ENCODE peak calls at places on chromosomes 4 and X, in eight cellular contexts. One of them, this sample, is unnamed.

GRCh38 chrX:41603591-41603990 is 85.2 kb upstream of the GPR34 start:
- DNase-seq in MCF 10A: no peak
- DNase-seq in astrocyte of the cerebellum: no peak
- DNase-seq in endothelial cell: no peak
- DNase-seq in Calu3: no peak
- DNase-seq in neural crest cell: no peak
- DNase-seq in pancreas: no peak
- DNase-seq in foreskin fibroblast: no peak
- DNase-seq in this sample: no peak

GRCh38 chr4:26687728-26688127 is 103.8 kb downstream of the TBC1D19 start:
- DNase-seq in MCF 10A: peak
- DNase-seq in astrocyte of the cerebellum: peak
- DNase-seq in endothelial cell: no peak
- DNase-seq in Calu3: no peak
- DNase-seq in neural crest cell: no peak
- DNase-seq in pancreas: no peak
- DNase-seq in foreskin fibroblast: peak
- DNase-seq in this sample: peak

GRCh38 chr4:15182600-15183222 is 180.4 kb downstream of the CPEB2 start:
- DNase-seq in MCF 10A: peak
- DNase-seq in astrocyte of the cerebellum: no peak
- DNase-seq in endothelial cell: no peak
- DNase-seq in Calu3: no peak
- DNase-seq in neural crest cell: no peak
- DNase-seq in pancreas: no peak
- DNase-seq in foreskin fibroblast: no peak
- DNase-seq in this sample: no peak

GRCh38 chrX:133297284-133297683 is 79.1 kb upstream of the TFDP3 start:
- DNase-seq in MCF 10A: peak
- DNase-seq in astrocyte of the cerebellum: peak
- DNase-seq in endothelial cell: no peak
- DNase-seq in Calu3: no peak
- DNase-seq in neural crest cell: no peak
- DNase-seq in pancreas: no peak
- DNase-seq in foreskin fibroblast: peak
- DNase-seq in this sample: peak

GRCh38 chr4:14111730-14112171 is 484.2 kb upstream of the BOD1L1 start:
- DNase-seq in MCF 10A: peak
- DNase-seq in astrocyte of the cerebellum: peak
- DNase-seq in endothelial cell: no peak
- DNase-seq in Calu3: no peak
- DNase-seq in neural crest cell: no peak
- DNase-seq in pancreas: no peak
- DNase-seq in foreskin fibroblast: peak
- DNase-seq in this sample: no peak

GRCh38 chrX:39582091-39582490 is 515.7 kb downstream of the BCOR start:
- DNase-seq in MCF 10A: peak
- DNase-seq in astrocyte of the cerebellum: no peak
- DNase-seq in endothelial cell: no peak
- DNase-seq in Calu3: peak
- DNase-seq in neural crest cell: no peak
- DNase-seq in pancreas: no peak
- DNase-seq in foreskin fibroblast: no peak
- DNase-seq in this sample: peak

GRCh38 chr4:90842960-90843359 is 715.8 kb downstream of the CCSER1 start:
- DNase-seq in MCF 10A: peak
- DNase-seq in astrocyte of the cerebellum: no peak
- DNase-seq in endothelial cell: no peak
- DNase-seq in Calu3: no peak
- DNase-seq in neural crest cell: no peak
- DNase-seq in pancreas: no peak
- DNase-seq in foreskin fibroblast: no peak
- DNase-seq in this sample: peak

GRCh38 chr4:37476256-37476655 is 209.9 kb downstream of the RELL1 start:
- DNase-seq in MCF 10A: no peak
- DNase-seq in astrocyte of the cerebellum: no peak
- DNase-seq in endothelial cell: no peak
- DNase-seq in Calu3: no peak
- DNase-seq in neural crest cell: no peak
- DNase-seq in pancreas: no peak
- DNase-seq in foreskin fibroblast: no peak
- DNase-seq in this sample: no peak

GRCh38 chrX:6169407-6169806 is 59.3 kb downstream of the NLGN4X start:
- DNase-seq in MCF 10A: no peak
- DNase-seq in astrocyte of the cerebellum: peak
- DNase-seq in endothelial cell: no peak
- DNase-seq in Calu3: no peak
- DNase-seq in neural crest cell: no peak
- DNase-seq in pancreas: no peak
- DNase-seq in foreskin fibroblast: no peak
- DNase-seq in this sample: no peak

GRCh38 chr4:95124906-95125504 is 367.2 kb downstream of the BMPR1B start:
- DNase-seq in MCF 10A: peak
- DNase-seq in astrocyte of the cerebellum: peak
- DNase-seq in endothelial cell: peak
- DNase-seq in Calu3: peak
- DNase-seq in neural crest cell: peak
- DNase-seq in pancreas: no peak
- DNase-seq in foreskin fibroblast: peak
- DNase-seq in this sample: no peak

GRCh38 chrX:112368371-112368770 is 285.8 kb upstream of the TRPC5 start:
- DNase-seq in MCF 10A: peak
- DNase-seq in astrocyte of the cerebellum: no peak
- DNase-seq in endothelial cell: peak
- DNase-seq in Calu3: no peak
- DNase-seq in neural crest cell: no peak
- DNase-seq in pancreas: no peak
- DNase-seq in foreskin fibroblast: no peak
- DNase-seq in this sample: no peak

GRCh38 chr4:4455199-4455865 is 68.4 kb downstream of the NSG1 start:
- DNase-seq in MCF 10A: no peak
- DNase-seq in astrocyte of the cerebellum: no peak
- DNase-seq in endothelial cell: no peak
- DNase-seq in Calu3: no peak
- DNase-seq in neural crest cell: no peak
- DNase-seq in pancreas: no peak
- DNase-seq in foreskin fibroblast: no peak
- DNase-seq in this sample: no peak

GRCh38 chr4:71229477-71230257 is 109.2 kb upstream of the SLC4A4 start:
- DNase-seq in MCF 10A: peak
- DNase-seq in astrocyte of the cerebellum: peak
- DNase-seq in endothelial cell: peak
- DNase-seq in Calu3: peak
- DNase-seq in neural crest cell: peak
- DNase-seq in pancreas: no peak
- DNase-seq in foreskin fibroblast: peak
- DNase-seq in this sample: no peak

GRCh38 chr4:40288547-40288946 is 46.6 kb upstream of the CHRNA9 start:
- DNase-seq in MCF 10A: no peak
- DNase-seq in astrocyte of the cerebellum: no peak
- DNase-seq in endothelial cell: no peak
- DNase-seq in Calu3: no peak
- DNase-seq in neural crest cell: no peak
- DNase-seq in pancreas: no peak
- DNase-seq in foreskin fibroblast: no peak
- DNase-seq in this sample: no peak

GRCh38 chr4:162684371-162684700 is 482.4 kb downstream of the NAF1 start:
- DNase-seq in MCF 10A: no peak
- DNase-seq in astrocyte of the cerebellum: no peak
- DNase-seq in endothelial cell: no peak
- DNase-seq in Calu3: peak
- DNase-seq in neural crest cell: no peak
- DNase-seq in pancreas: no peak
- DNase-seq in foreskin fibroblast: no peak
- DNase-seq in this sample: no peak

DNA sequence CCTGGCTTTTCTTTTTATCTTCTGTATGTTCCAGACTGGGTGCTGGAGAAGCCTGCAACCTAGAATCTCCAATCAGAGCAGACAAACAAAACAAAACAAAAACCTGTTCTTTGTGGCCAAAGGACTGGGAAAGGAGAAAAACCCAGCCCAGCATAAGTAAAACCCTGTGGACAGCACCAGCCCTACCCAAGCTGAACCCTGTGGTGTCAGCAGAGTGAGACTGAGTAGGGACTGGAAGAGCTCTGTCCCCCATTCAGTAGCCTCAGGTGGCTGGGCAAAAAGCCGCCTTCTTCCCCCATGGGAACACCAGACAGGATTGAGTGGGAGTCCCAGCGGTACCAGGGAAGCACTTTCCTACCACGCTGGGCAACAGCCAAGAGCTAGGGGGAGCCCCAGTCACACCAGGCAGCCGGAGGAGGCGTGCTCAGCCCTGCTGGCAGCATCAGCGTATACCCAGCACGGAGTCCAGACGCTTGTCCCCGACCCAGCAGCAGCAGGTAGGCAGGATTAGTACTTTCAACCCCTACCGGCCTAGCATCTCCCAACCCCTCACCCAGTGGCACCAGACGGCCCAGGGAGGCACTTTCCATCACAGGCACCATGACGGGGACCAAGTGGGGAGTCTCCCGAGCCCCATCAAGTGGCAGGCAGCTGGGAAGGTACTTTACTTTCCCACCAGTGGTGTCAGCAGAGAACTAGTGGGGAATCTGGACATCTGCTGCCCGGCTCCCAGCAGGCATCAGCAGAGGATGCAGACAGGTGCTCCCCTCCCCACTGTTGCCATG is 8.6 kb upstream of the JADE3 start:
- DNase-seq in MCF 10A: peak
- DNase-seq in astrocyte of the cerebellum: peak
- DNase-seq in endothelial cell: peak
- DNase-seq in Calu3: peak
- DNase-seq in neural crest cell: peak
- DNase-seq in pancreas: peak
- DNase-seq in foreskin fibroblast: peak
- DNase-seq in this sample: no peak
- TF ChIP-seq CTCF in MCF 10A: peak
- TF ChIP-seq CTCF in astrocyte of the cerebellum: peak
- TF ChIP-seq CTCF in endothelial cell: no peak
- TF ChIP-seq CTCF in Calu3: peak
- TF ChIP-seq CTCF in neural crest cell: peak
- TF ChIP-seq CTCF in pancreas: peak
- TF ChIP-seq CTCF in foreskin fibroblast: peak
- TF ChIP-seq CTCF in this sample: peak

DNA sequence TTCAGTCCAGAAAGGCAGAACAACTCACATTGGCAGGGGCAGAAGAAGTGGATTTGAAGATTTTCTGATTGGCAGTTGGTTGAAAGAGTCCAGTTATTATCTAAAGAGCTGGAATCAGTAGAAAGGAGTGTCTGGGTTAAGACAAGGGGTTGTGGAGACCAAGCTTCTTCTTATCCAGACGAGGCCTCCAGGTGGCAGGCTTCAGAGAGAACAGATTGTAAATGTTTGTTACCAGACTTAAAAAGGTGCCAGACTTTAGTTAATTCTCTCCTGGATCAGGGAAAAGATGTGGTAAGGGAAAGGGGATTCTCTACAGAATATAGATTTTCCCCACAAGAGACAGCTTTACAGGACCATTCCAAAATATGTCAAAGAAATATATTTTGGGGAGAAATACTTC is 36.7 kb upstream of the TLR3 start:
- DNase-seq in MCF 10A: no peak
- DNase-seq in astrocyte of the cerebellum: no peak
- DNase-seq in endothelial cell: no peak
- DNase-seq in Calu3: no peak
- DNase-seq in neural crest cell: no peak
- DNase-seq in pancreas: no peak
- DNase-seq in foreskin fibroblast: no peak
- DNase-seq in this sample: no peak
- TF ChIP-seq CTCF in MCF 10A: no peak
- TF ChIP-seq CTCF in astrocyte of the cerebellum: peak
- TF ChIP-seq CTCF in endothelial cell: no peak
- TF ChIP-seq CTCF in Calu3: no peak
- TF ChIP-seq CTCF in neural crest cell: peak
- TF ChIP-seq CTCF in pancreas: no peak
- TF ChIP-seq CTCF in foreskin fibroblast: no peak
- TF ChIP-seq CTCF in this sample: peak

DNA sequence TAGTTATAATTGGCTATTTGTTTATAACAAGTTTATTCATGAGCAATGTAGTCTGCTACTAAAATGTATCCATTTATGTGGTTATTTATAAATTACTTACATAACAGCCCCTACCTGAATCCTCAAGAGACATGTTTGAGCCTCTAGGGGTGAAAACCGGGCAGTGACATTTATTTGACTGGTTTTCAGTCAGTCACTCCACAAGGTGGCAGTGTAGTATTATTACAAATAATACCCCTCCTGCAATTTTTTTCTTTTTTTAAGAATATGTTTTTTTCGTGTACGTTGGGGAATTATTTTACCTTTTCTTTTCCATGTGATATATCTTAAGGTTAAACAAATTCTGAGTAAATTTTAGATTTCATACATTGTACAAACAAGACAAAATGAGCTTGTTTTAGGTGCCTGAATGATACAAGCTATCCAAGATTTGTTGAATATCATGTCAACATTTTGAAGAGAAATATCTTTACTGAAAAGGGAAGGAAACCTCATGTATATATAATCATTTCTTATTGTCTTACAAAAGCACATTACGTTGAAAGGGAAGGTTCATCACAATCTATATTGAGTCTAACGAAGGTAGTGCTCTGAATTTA is 598.7 kb upstream of the TECRL start:
- DNase-seq in MCF 10A: peak
- DNase-seq in astrocyte of the cerebellum: peak
- DNase-seq in endothelial cell: peak
- DNase-seq in Calu3: peak
- DNase-seq in neural crest cell: peak
- DNase-seq in pancreas: no peak
- DNase-seq in foreskin fibroblast: no peak
- DNase-seq in this sample: peak
- TF ChIP-seq CTCF in MCF 10A: peak
- TF ChIP-seq CTCF in astrocyte of the cerebellum: peak
- TF ChIP-seq CTCF in endothelial cell: peak
- TF ChIP-seq CTCF in Calu3: peak
- TF ChIP-seq CTCF in neural crest cell: peak
- TF ChIP-seq CTCF in pancreas: peak
- TF ChIP-seq CTCF in foreskin fibroblast: peak
- TF ChIP-seq CTCF in this sample: peak

DNA sequence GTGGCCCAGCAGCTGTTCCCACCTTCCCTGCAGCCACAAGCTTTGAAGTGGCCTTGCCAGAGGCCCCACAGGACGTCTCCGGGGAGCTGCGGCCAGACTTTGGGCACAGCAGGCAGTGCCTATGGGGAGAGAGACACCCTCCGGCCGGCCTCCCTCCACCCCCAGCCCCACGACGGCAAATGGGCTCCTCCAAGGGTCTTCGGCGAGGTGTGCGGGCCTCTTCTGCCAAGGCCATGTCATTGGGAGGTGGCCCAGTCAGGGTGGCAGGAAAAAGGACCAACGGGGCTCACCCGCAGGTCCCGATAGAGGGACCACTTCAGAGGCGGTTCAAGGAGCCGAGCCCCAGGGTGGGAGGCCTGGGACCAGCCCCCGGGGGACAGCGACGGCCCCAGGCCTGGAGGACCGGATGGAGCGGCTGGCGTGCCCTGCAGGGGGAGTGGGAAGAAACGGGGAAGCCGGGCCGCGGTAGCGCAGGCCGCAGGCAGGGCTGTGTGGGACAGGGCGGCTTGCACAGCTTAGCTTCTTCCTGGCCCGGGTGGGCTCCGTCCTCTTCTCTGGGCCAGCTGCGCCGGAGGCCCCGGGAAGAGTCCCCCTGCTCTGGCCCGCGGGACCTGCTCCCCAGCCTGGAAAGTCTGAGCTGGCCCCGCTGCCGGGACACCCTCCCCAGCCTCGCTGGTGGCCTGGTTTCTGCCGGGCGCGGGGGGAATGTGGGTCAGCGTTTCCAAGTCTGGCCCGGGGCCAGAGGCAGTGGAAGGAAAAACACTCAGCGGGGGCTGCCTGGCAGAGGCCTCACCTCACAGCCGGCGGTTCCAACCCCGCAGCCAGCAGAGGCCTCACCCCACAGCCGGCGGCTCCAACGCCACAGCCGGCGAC is 21.9 kb upstream of the SPON2 start:
- DNase-seq in MCF 10A: no peak
- DNase-seq in astrocyte of the cerebellum: no peak
- DNase-seq in endothelial cell: peak
- DNase-seq in Calu3: no peak
- DNase-seq in neural crest cell: no peak
- DNase-seq in pancreas: peak
- DNase-seq in foreskin fibroblast: no peak
- DNase-seq in this sample: no peak
- TF ChIP-seq CTCF in MCF 10A: no peak
- TF ChIP-seq CTCF in astrocyte of the cerebellum: no peak
- TF ChIP-seq CTCF in endothelial cell: no peak
- TF ChIP-seq CTCF in Calu3: no peak
- TF ChIP-seq CTCF in neural crest cell: no peak
- TF ChIP-seq CTCF in pancreas: no peak
- TF ChIP-seq CTCF in foreskin fibroblast: no peak
- TF ChIP-seq CTCF in this sample: no peak

This sample was measured in epithelial cell of proximal tubule.